ENCODE peak calls at places on chromosomes 11 and 22, in ten cellular contexts. One of them, this sample, is unnamed. For H3K4me1 and H3K36me3, the result is how much of the 10 kb centered on the place peaks cover.

GRCh38 chr11:104451193-104451592 is 287.2 kb upstream of the PDGFD start:
- DNase-seq in heart left ventricle: peak
- DNase-seq in esophagus squamous epithelium: no peak
- DNase-seq in tibial artery: no peak
- DNase-seq in heart right ventricle: peak
- DNase-seq in mucosa of descending colon: no peak
- DNase-seq in gastrocnemius medialis: no peak
- DNase-seq in thyroid gland: peak
- DNase-seq in thoracic aorta: no peak
- DNase-seq in kidney: no peak
- DNase-seq in this sample: no peak

GRCh38 chr11:128653828-128654231 is 40.0 kb upstream of the FLI1 start:
- DNase-seq in mucosa of descending colon: peak
- DNase-seq in esophagus squamous epithelium: no peak
- DNase-seq in kidney: no peak
- DNase-seq in thyroid gland: peak
- DNase-seq in tibial artery: peak
- DNase-seq in heart right ventricle: peak
- DNase-seq in heart left ventricle: peak
- DNase-seq in thoracic aorta: no peak
- DNase-seq in gastrocnemius medialis: peak
- DNase-seq in this sample: peak

GRCh38 chr22:48734961-48735360 is 1092.7 kb downstream of the BRD1 start:
- DNase-seq in mucosa of descending colon: no peak
- DNase-seq in thoracic aorta: no peak
- DNase-seq in tibial artery: peak
- DNase-seq in thyroid gland: no peak
- DNase-seq in esophagus squamous epithelium: no peak
- DNase-seq in heart left ventricle: no peak
- DNase-seq in kidney: no peak
- DNase-seq in heart right ventricle: no peak
- DNase-seq in gastrocnemius medialis: no peak
- DNase-seq in this sample: no peak

GRCh38 chr22:21054046-21054713 is 8.4 kb downstream of the LRRC74B start:
- DNase-seq in gastrocnemius medialis: no peak
- DNase-seq in tibial artery: no peak
- DNase-seq in esophagus squamous epithelium: no peak
- DNase-seq in thyroid gland: no peak
- DNase-seq in thoracic aorta: no peak
- DNase-seq in heart left ventricle: peak
- DNase-seq in mucosa of descending colon: no peak
- DNase-seq in heart right ventricle: no peak
- DNase-seq in kidney: peak
- DNase-seq in this sample: no peak

GRCh38 chr22:43262990-43263644 is 76.2 kb upstream of the TTLL12 start:
- DNase-seq in thyroid gland: peak
- DNase-seq in mucosa of descending colon: peak
- DNase-seq in tibial artery: no peak
- DNase-seq in heart left ventricle: no peak
- DNase-seq in kidney: peak
- DNase-seq in thoracic aorta: no peak
- DNase-seq in heart right ventricle: peak
- DNase-seq in gastrocnemius medialis: no peak
- DNase-seq in esophagus squamous epithelium: no peak
- DNase-seq in this sample: no peak

GRCh38 chr22:28023774-28024173 is 104.7 kb upstream of the PITPNB start:
- DNase-seq in thyroid gland: no peak
- DNase-seq in kidney: no peak
- DNase-seq in esophagus squamous epithelium: no peak
- DNase-seq in heart right ventricle: no peak
- DNase-seq in heart left ventricle: no peak
- DNase-seq in thoracic aorta: no peak
- DNase-seq in gastrocnemius medialis: no peak
- DNase-seq in mucosa of descending colon: no peak
- DNase-seq in tibial artery: no peak
- DNase-seq in this sample: peak

GRCh38 chr11:122750047-122750446 is 88.3 kb upstream of the CRTAM start:
- DNase-seq in thoracic aorta: no peak
- DNase-seq in kidney: no peak
- DNase-seq in gastrocnemius medialis: no peak
- DNase-seq in esophagus squamous epithelium: no peak
- DNase-seq in heart right ventricle: no peak
- DNase-seq in heart left ventricle: no peak
- DNase-seq in mucosa of descending colon: no peak
- DNase-seq in thyroid gland: no peak
- DNase-seq in tibial artery: no peak
- DNase-seq in this sample: no peak

GRCh38 chr22:47144791-47145425 is 382.5 kb downstream of the TBC1D22A start:
- DNase-seq in tibial artery: no peak
- DNase-seq in thyroid gland: peak
- DNase-seq in thoracic aorta: no peak
- DNase-seq in kidney: no peak
- DNase-seq in mucosa of descending colon: no peak
- DNase-seq in gastrocnemius medialis: no peak
- DNase-seq in esophagus squamous epithelium: no peak
- DNase-seq in heart right ventricle: no peak
- DNase-seq in heart left ventricle: no peak
- DNase-seq in this sample: no peak

GRCh38 chr11:117226388-117227385 is 5.2 kb downstream of the PCSK7 start:
- DNase-seq in thoracic aorta: no peak
- DNase-seq in thyroid gland: peak
- DNase-seq in tibial artery: no peak
- DNase-seq in mucosa of descending colon: no peak
- DNase-seq in kidney: peak
- DNase-seq in gastrocnemius medialis: peak
- DNase-seq in esophagus squamous epithelium: no peak
- DNase-seq in heart right ventricle: peak
- DNase-seq in heart left ventricle: no peak
- DNase-seq in this sample: no peak

GRCh38 chr11:45725776-45726606 is 60.6 kb upstream of the CHST1 start:
- DNase-seq in mucosa of descending colon: no peak
- DNase-seq in gastrocnemius medialis: no peak
- DNase-seq in esophagus squamous epithelium: no peak
- DNase-seq in heart left ventricle: no peak
- DNase-seq in kidney: no peak
- DNase-seq in heart right ventricle: no peak
- DNase-seq in thyroid gland: no peak
- DNase-seq in tibial artery: no peak
- DNase-seq in thoracic aorta: no peak
- DNase-seq in this sample: no peak

GRCh38 chr11:92340839-92341238 is 116.2 kb downstream of the FAT3 start:
- DNase-seq in mucosa of descending colon: no peak
- DNase-seq in tibial artery: no peak
- DNase-seq in heart right ventricle: no peak
- DNase-seq in thyroid gland: no peak
- DNase-seq in thoracic aorta: no peak
- DNase-seq in esophagus squamous epithelium: no peak
- DNase-seq in kidney: no peak
- DNase-seq in heart left ventricle: no peak
- DNase-seq in gastrocnemius medialis: no peak
- DNase-seq in this sample: no peak

DNA sequence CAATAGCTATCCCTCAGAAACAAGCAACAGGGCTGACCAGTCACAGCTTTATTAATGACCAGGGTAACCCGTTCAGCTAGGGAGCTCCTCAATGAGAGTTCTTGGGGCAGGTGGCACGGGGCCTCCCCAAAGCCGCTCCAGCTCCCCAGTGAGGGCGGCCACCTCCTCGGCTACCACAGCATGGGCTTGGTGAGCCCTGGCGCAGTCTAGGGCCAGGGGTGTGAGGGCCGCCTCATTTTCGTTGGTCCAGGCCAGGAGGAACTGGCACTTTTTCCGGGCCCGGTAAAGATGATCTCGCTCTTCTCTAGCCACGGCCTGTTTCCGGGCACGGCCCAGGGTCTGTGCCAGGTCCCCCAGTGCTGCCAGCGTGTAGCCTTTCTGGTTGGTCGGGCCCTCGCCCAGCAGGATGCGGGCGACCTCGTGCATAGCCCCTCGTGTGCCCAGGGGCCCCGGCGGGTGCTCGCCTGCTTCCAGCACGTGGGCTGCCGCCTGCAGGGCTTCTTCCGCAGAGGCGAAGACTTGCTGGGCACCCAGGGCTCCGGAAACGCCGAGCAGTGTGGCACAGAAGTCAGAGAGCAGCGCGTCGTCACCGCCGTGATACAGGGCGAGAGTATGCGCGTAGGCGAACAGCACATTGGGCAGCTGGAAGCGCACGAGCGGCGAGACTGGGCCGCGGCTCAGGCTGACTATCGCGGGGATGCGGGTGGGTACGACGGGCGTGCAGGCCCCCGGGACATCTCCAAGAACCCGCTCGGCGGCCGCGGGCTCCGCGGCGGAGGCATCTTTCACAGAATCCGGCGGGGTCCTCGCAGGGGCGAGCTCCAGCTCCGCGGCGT is 913 bp downstream of the ZNHIT2 start:
- DNase-seq in heart left ventricle: peak
- DNase-seq in gastrocnemius medialis: peak
- DNase-seq in kidney: peak
- DNase-seq in tibial artery: peak
- DNase-seq in thyroid gland: peak
- DNase-seq in esophagus squamous epithelium: no peak
- DNase-seq in thoracic aorta: no peak
- DNase-seq in mucosa of descending colon: peak
- DNase-seq in heart right ventricle: no peak
- DNase-seq in this sample: no peak
- H3K4me1 ChIP-seq in heart left ventricle: under half
- H3K4me1 ChIP-seq in gastrocnemius medialis: under half
- H3K4me1 ChIP-seq in kidney: under half
- H3K4me1 ChIP-seq in tibial artery: under half
- H3K4me1 ChIP-seq in thyroid gland: half or more
- H3K4me1 ChIP-seq in esophagus squamous epithelium: under half
- H3K4me1 ChIP-seq in thoracic aorta: under half
- H3K4me1 ChIP-seq in mucosa of descending colon: under half
- H3K4me1 ChIP-seq in heart right ventricle: under half
- H3K4me1 ChIP-seq in this sample: under half

DNA sequence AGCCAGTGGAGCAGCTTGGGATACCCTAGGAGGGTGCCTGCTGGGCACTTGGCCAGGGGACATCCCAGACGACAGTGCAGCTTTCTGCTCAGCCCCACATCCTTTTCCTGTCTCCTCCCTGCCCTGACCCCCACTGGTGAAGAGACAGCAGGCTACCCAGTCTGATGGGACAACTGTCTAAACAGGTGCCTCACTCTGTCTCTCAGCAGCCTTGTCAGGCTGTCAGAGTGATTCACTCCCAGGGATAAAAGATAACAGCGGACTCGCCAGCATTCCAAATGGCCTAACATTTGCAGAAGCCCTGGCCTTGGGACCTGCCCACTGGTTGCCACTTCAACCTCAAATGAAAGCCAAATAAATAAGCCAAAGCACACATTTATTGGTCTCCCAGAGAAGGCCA is 318.6 kb upstream of the PLET1 start:
- DNase-seq in esophagus squamous epithelium: no peak
- DNase-seq in tibial artery: no peak
- DNase-seq in heart left ventricle: no peak
- DNase-seq in mucosa of descending colon: no peak
- DNase-seq in gastrocnemius medialis: peak
- DNase-seq in heart right ventricle: no peak
- DNase-seq in thyroid gland: no peak
- DNase-seq in thoracic aorta: no peak
- DNase-seq in kidney: no peak
- DNase-seq in this sample: no peak
- TF ChIP-seq CTCF in esophagus squamous epithelium: no peak
- TF ChIP-seq CTCF in tibial artery: no peak
- TF ChIP-seq CTCF in heart left ventricle: no peak
- TF ChIP-seq CTCF in mucosa of descending colon: no peak
- TF ChIP-seq CTCF in gastrocnemius medialis: no peak
- TF ChIP-seq CTCF in heart right ventricle: no peak
- TF ChIP-seq CTCF in thyroid gland: no peak
- TF ChIP-seq CTCF in thoracic aorta: no peak
- TF ChIP-seq CTCF in kidney: no peak
- TF ChIP-seq CTCF in this sample: no peak

DNA sequence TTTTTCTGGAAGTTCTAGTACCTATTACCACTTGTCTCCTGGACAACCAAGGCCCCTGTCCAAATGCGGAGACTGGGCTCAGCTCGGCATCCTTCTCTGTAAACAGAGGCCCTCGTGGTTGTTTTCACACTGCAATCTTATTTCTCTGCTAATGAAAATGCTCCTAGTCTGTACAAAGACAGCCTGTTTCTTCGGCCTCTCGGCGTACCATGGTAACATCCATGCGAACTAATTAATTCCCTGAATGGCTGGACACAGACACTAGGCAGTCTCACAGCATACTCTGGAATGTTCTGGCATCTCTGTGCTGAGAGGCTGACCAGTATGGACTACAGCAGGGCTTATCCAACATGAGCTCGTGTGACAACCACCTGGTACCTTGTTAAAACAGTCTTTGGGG is 5.7 kb downstream of the POLR3H start:
- DNase-seq in kidney: no peak
- DNase-seq in esophagus squamous epithelium: no peak
- DNase-seq in thoracic aorta: no peak
- DNase-seq in thyroid gland: no peak
- DNase-seq in heart left ventricle: no peak
- DNase-seq in tibial artery: no peak
- DNase-seq in heart right ventricle: no peak
- DNase-seq in gastrocnemius medialis: no peak
- DNase-seq in mucosa of descending colon: no peak
- DNase-seq in this sample: no peak
- H3K36me3 ChIP-seq in kidney: under half
- H3K36me3 ChIP-seq in esophagus squamous epithelium: under half
- H3K36me3 ChIP-seq in thoracic aorta: under half
- H3K36me3 ChIP-seq in thyroid gland: under half
- H3K36me3 ChIP-seq in heart left ventricle: under half
- H3K36me3 ChIP-seq in tibial artery: half or more
- H3K36me3 ChIP-seq in heart right ventricle: under half
- H3K36me3 ChIP-seq in gastrocnemius medialis: under half
- H3K36me3 ChIP-seq in mucosa of descending colon: under half
- H3K36me3 ChIP-seq in this sample: under half

DNA sequence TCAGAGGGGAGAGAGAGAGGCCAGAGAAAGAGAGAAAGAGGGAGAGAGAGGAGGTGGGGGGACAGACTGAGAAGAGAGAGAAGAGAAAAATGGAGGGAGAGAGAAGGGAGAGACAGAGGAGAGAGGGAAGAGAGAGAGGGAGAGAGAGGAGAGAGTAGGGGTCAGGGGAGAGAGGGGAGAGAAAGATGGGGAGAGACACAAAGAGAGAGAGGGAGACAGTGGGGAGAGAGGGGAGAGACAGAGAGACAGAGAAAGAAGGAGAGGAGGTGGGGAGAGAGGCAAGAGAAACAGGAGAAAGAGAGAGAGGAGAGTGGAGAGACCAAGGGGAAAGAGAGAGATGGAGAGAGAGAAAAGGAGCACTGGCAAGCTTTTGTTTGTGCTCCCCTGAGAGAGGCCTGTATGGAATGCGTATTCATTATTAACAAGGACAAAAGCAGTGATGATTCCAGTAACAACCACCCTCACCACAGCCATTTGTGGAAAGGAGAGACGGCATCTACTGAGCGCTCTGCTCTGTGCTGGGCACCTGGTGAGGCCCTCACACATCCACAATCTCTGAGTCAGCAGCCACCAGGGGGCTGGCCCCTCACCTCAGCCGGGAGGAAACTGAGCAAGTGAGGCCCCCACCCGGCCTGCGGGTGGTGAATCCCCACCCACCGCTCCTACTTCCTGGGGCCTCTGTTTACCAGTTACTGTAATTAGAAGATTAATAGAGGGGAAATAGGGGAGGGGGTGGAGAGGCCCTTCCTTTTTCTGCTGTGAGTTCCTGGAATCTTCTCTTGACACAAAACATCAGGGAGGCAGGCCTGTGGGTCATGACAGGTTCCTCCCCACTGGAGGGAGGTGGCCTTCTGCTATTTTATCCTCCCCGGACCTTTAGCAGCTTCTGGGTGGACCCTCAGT is 14.7 kb upstream of the MIAT start:
- DNase-seq in thoracic aorta: no peak
- DNase-seq in heart right ventricle: peak
- DNase-seq in tibial artery: no peak
- DNase-seq in gastrocnemius medialis: no peak
- DNase-seq in heart left ventricle: peak
- DNase-seq in mucosa of descending colon: peak
- DNase-seq in thyroid gland: peak
- DNase-seq in kidney: no peak
- DNase-seq in esophagus squamous epithelium: no peak
- DNase-seq in this sample: no peak
- H3K4me1 ChIP-seq in thoracic aorta: under half
- H3K4me1 ChIP-seq in heart right ventricle: under half
- H3K4me1 ChIP-seq in tibial artery: under half
- H3K4me1 ChIP-seq in gastrocnemius medialis: under half
- H3K4me1 ChIP-seq in heart left ventricle: under half
- H3K4me1 ChIP-seq in mucosa of descending colon: under half
- H3K4me1 ChIP-seq in thyroid gland: under half
- H3K4me1 ChIP-seq in kidney: under half
- H3K4me1 ChIP-seq in esophagus squamous epithelium: under half
- H3K4me1 ChIP-seq in this sample: under half

This sample was measured in ascending aorta.